ENCODE peak calls at places on chromosome 5, in seven cellular contexts. J is neuronal stem cell, G is H9, T is mesendoderm, C is H1, K is mesenchymal stem cell, Z is IMR-90. E is an unnamed sample. For H3K27me3, the result is how much of the 10 kb centered on the place peaks cover.

GRCh38 chr5:131263648-131264452 is at the start of gene CDC42SE2:
- DNase-seq in G (peak), T (peak), C (peak), Z (peak), K (peak), J (peak), E (peak)

GRCh38 chr5:93078082-93079038 is 502.7 kb downstream of the NR2F1-AS1 start:
- DNase-seq in K (peak), Z (peak), G (no peak), C (no peak), T (peak), J (no peak), E (peak)

GRCh38 chr5:111999286-111999685 is 242.3 kb upstream of the NREP start:
- DNase-seq in G (no peak), K (peak), C (no peak), Z (peak), J (no peak), T (no peak), E (no peak)

GRCh38 chr5:117691364-117691763 is 1116.7 kb upstream of the SEMA6A start:
- DNase-seq in T (no peak), C (no peak), G (no peak), Z (no peak), J (no peak), K (no peak), E (no peak)

GRCh38 chr5:73483676-73484075 is 14.6 kb upstream of the BTF3 start:
- DNase-seq in J (no peak), T (peak), Z (no peak), C (no peak), G (no peak), K (no peak), E (no peak)

GRCh38 chr5:91849069-91849468 is 466.0 kb upstream of the ARRDC3 start:
- DNase-seq in K (peak), G (no peak), Z (no peak), T (peak), C (no peak), J (no peak), E (no peak)

GRCh38 chr5:164356790-164357189 is 851.4 kb downstream of the MAT2B start:
- DNase-seq in Z (no peak), J (no peak), T (no peak), K (no peak), C (no peak), G (no peak), E (no peak)

GRCh38 chr5:34736445-34737119 is 80.5 kb downstream of the RAI14 start:
- DNase-seq in J (no peak), K (peak), Z (peak), T (peak), C (no peak), G (peak), E (peak)

GRCh38 chr5:139670369-139671095 is 22.4 kb downstream of the CXXC5 start:
- DNase-seq in G (no peak), K (peak), J (no peak), Z (no peak), C (no peak), T (no peak), E (no peak)

GRCh38 chr5:5103249-5103648 is 36.9 kb upstream of the ADAMTS16 start:
- DNase-seq in Z (no peak), C (no peak), J (no peak), T (no peak), K (no peak), G (no peak), E (no peak)

GRCh38 chr5:159826351-159827222 is 89.7 kb upstream of the ADRA1B start:
- DNase-seq in G (peak), J (no peak), C (no peak), T (peak), Z (peak), K (peak), E (no peak)

GRCh38 chr5:33880319-33880718 is 11.5 kb downstream of the ADAMTS12 start:
- DNase-seq in G (no peak), T (no peak), C (no peak), J (no peak), K (no peak), Z (no peak), E (no peak)

GRCh38 chr5:55982957-55983381 is 11.8 kb downstream of the IL6ST start:
- DNase-seq in Z (no peak), G (no peak), C (no peak), J (no peak), K (no peak), T (peak), E (peak)

GRCh38 chr5:76831108-76831447 is 12.2 kb downstream of the F2RL1 start:
- DNase-seq in J (no peak), Z (peak), K (peak), C (no peak), T (peak), G (no peak), E (peak)

GRCh38 chr5:107794731-107795130 is 124.0 kb upstream of the EFNA5 start:
- DNase-seq in C (no peak), J (no peak), Z (no peak), G (no peak), T (no peak), K (no peak), E (no peak)

GRCh38 chr5:98975223-98975622 is 46.4 kb upstream of the CHD1 start:
- DNase-seq in J (no peak), G (no peak), T (no peak), Z (peak), K (no peak), C (no peak), E (peak)

GRCh38 chr5:145830594-145830993 is 4.5 kb downstream of the PRELID2 start:
- DNase-seq in T (no peak), G (no peak), C (no peak), K (peak), Z (peak), J (no peak), E (no peak)

GRCh38 chr5:153696256-153696655 is 205.8 kb downstream of the GRIA1 start:
- DNase-seq in Z (no peak), K (no peak), C (no peak), G (no peak), T (no peak), J (no peak), E (no peak)

GRCh38 chr5:76850543-76851140 is 828 bp downstream of the S100Z start:
- DNase-seq in K (no peak), C (no peak), Z (no peak), G (no peak), T (no peak), J (no peak), E (no peak)

GRCh38 chr5:77662615-77663014 is 24.1 kb upstream of the OTP start:
- DNase-seq in K (no peak), C (no peak), T (no peak), Z (no peak), J (no peak), G (no peak), E (no peak)

GRCh38 chr5:150656191-150657132 is 4.6 kb upstream of the MYOZ3 start:
- DNase-seq in T (peak), C (peak), G (peak), J (peak), Z (no peak), K (peak), E (peak)

GRCh38 chr5:176447538-176447981 is 625 bp upstream of the FAF2 start:
- DNase-seq in C (peak), K (no peak), J (no peak), T (no peak), G (no peak), Z (no peak), E (no peak)

GRCh38 chr5:135383803-135384495 is 15.1 kb downstream of the MACROH2A1 start:
- DNase-seq in J (no peak), K (no peak), Z (no peak), C (no peak), T (no peak), G (no peak), E (no peak)

GRCh38 chr5:142280066-142281011 is 44.5 kb downstream of the SPRY4 start:
- DNase-seq in G (peak), K (peak), Z (peak), T (peak), J (peak), C (peak), E (peak)

GRCh38 chr5:99060306-99061261 is 131.8 kb upstream of the CHD1 start:
- DNase-seq in G (peak), C (peak), K (peak), T (peak), J (peak), Z (peak), E (peak)

GRCh38 chr5:172840077-172840777 is 6.2 kb downstream of the ERGIC1 start:
- DNase-seq in C (no peak), G (no peak), J (no peak), T (no peak), K (no peak), Z (no peak), E (no peak)

GRCh38 chr5:132259061-132259851 is 1.8 kb downstream of the PDLIM4 start:
- DNase-seq in C (peak), K (peak), Z (peak), T (no peak), J (no peak), G (peak), E (no peak)

GRCh38 chr5:72076901-72077300 is 30.4 kb upstream of the MAP1B start:
- DNase-seq in C (no peak), Z (no peak), G (no peak), T (no peak), K (no peak), J (no peak), E (no peak)

GRCh38 chr5:3364433-3364832 is 231.2 kb upstream of the IRX1 start:
- DNase-seq in J (no peak), T (no peak), C (no peak), K (no peak), G (no peak), Z (no peak), E (no peak)

GRCh38 chr5:9782806-9783560 is 152.8 kb upstream of the TAS2R1 start:
- DNase-seq in K (peak), C (no peak), J (no peak), T (peak), G (no peak), Z (peak), E (no peak)

GRCh38 chr5:144122641-144123040 is 47.8 kb downstream of the YIPF5 start:
- DNase-seq in J (no peak), K (no peak), T (no peak), G (no peak), Z (no peak), C (no peak), E (no peak)

GRCh38 chr5:69276422-69277174 is 41.9 kb downstream of the CDK7 start:
- DNase-seq in C (no peak), Z (peak), G (no peak), K (peak), T (no peak), J (no peak), E (peak)

GRCh38 chr5:126445502-126446174 is 22.4 kb downstream of the GRAMD2B start:
- DNase-seq in J (no peak), T (no peak), C (no peak), Z (peak), K (no peak), G (no peak), E (peak)

GRCh38 chr5:142512041-142512679 is 173.7 kb downstream of the FGF1 start:
- DNase-seq in T (no peak), K (peak), G (no peak), Z (peak), J (no peak), C (no peak), E (no peak)

GRCh38 chr5:19608434-19608833 is 379.6 kb downstream of the CDH18 start:
- DNase-seq in T (peak), Z (no peak), C (no peak), K (peak), J (no peak), G (no peak), E (peak)

GRCh38 chr5:110925398-110925797 is 146.1 kb upstream of the TSLP start:
- DNase-seq in G (no peak), C (no peak), T (no peak), K (peak), J (no peak), Z (peak), E (no peak)

GRCh38 chr5:105836906-105837305 is 1833.8 kb downstream of the EFNA5 start:
- DNase-seq in K (peak), T (no peak), Z (no peak), J (no peak), C (no peak), G (no peak), E (no peak)

GRCh38 chr5:72531496-72532190 is 24.4 kb upstream of the ZNF366 start:
- DNase-seq in C (no peak), Z (no peak), T (no peak), J (no peak), K (peak), G (no peak), E (peak)

GRCh38 chr5:132655821-132656773 is 1.9 kb upstream of the IL13 start:
- DNase-seq in C (peak), G (peak), J (peak), Z (no peak), K (peak), T (no peak), E (no peak)

GRCh38 chr5:50965621-50966362 is 299.4 kb downstream of the PARP8 start:
- DNase-seq in K (no peak), G (peak), J (peak), C (peak), T (peak), Z (no peak), E (no peak)

GRCh38 chr5:50966986-50967385 is 300.5 kb downstream of the PARP8 start:
- DNase-seq in Z (no peak), K (peak), J (peak), T (no peak), C (no peak), G (no peak), E (no peak)

GRCh38 chr5:50969207-50970145 is 303.0 kb downstream of the PARP8 start:
- DNase-seq in J (peak), K (peak), G (peak), C (peak), Z (no peak), T (peak), E (no peak)

GRCh38 chr5:50968296-50969206 is 302.1 kb downstream of the PARP8 start:
- DNase-seq in J (peak), G (peak), C (peak), K (peak), Z (no peak), T (peak), E (no peak)

DNA sequence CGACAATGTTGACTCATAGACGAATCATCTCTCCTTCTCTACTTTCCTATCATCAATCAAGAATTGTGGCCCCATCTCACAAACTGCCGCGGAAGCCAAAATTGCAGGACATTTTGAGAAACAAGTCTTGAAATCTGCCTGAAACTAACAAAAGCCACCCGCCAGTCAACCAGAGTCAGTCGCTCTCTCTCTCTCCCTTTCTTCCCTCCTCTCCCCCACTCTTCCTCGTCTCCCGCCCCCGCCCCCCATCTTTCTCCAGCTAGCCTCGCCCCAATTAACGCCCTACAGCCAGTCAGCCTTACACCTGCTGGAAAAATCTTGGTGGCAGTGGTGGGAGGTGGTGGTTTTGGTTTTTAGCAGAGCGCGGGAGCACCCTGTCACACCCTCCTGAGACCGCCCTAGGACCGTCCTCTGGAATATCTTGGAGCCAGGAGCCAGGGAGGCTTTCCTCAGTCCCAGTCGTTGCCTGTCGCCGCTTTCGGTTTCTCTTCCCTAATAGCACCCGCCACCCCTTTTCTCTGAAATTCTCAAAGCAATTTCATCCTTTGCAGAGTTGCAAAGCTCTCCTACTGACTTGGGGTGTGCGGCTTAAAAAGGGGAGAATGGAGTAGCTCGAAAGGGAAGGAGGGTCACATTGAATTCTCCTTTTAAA is 301.1 kb downstream of the PARP8 start:
- DNase-seq in G (peak), J (peak), Z (no peak), K (peak), T (peak), C (peak), E (peak)
- H3K27me3 ChIP-seq in G (half or more), J (under half), Z (half or more), K (half or more), T (under half), C (half or more), E (half or more)

DNA sequence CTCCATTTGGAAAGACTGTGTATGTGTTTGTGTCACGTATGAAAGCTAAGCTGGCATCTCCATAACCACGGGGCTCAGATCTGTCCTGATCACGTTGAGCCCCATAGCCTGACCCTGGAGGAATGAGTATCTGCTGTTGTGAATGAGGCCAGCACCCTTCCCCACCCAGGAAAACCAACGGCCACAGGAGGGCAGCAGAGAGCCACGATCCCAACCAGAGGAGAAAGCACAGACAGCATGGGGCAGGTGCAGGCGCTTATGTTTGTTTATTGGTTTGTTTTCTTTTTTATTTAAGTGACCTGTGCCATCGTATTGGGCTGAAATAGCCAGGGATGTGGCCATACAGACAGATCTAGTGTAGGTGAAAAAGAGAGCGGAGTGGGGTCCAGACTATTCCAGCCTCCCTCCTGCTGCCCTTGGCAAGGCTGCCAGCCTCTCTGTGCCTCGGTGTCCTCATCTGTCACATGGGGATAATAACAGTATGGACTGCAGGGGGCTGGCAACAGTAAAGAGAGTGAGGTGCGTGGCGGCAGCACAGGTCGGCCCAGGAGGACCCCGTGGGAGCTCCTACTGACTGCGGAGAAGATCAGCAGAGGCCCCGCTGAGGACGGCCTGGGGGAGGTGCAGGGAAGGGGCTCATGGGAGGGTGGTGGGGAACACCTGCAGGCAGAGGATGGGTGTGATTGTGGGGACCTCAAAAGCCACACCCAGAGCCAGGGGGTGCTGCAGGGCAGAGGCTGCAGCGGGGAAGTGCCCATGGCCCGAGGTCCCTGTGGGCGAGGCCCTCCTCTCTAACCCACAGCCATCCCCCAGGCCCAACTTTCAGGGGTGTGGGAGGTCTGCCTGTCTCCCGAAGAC is 12.1 kb downstream of the OR2V2 start:
- DNase-seq in J (peak), T (peak), C (peak), K (peak), G (peak), Z (peak), E (peak)
- H2BK120ac ChIP-seq in J (no peak), T (no peak), C (no peak), K (no peak), G (no peak), Z (no peak), E (no peak)

GRCh38 chr5:32709789-32710334 is 1.3 kb upstream of the NPR3 start:
- DNase-seq in J (peak), Z (peak), C (peak), T (peak), G (peak), K (peak), E (peak)
- H3K27me3 ChIP-seq in J (under half), Z (under half), C (half or more), T (under half), G (half or more), K (under half), E (under half)

DNA sequence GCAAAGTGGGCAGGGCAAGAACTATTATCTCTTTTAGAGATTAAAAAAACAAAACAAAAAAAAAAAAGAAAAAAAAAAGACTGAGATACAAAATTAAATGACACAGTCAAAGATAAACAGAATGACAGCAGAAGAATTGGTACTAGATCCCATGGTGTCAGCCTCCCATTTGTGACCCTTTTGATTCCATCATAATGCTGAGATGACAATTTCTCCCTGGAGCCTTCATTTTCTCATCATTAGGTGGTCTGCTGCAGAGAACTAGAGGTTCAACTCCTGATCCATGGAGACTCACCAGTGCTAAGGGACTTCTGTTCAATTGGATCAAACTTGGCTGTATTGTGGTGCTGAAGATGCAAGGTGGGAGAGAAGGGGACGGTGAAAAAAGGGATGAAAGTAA is 123.5 kb upstream of the SPDL1 start:
- DNase-seq in C (no peak), G (no peak), K (no peak), J (no peak), Z (no peak), T (no peak), E (no peak)
- H2BK120ac ChIP-seq in C (no peak), G (no peak), K (no peak), J (no peak), Z (no peak), T (no peak), E (no peak)

GRCh38 chr5:94992325-94992724 is 292.6 kb downstream of the MCTP1 start:
- DNase-seq in C (no peak), G (no peak), J (no peak), T (peak), Z (no peak), K (no peak), E (peak)
- H3K27me3 ChIP-seq in C (under half), G (under half), J (under half), T (under half), Z (under half), K (under half), E (under half)

E was measured in trophoblast cell.